ENCODE peak calls at places on chromosome 15, in nine cellular contexts. L is ovary; Z is IMR-90; R is esophagus muscularis mucosa; B is SK-N-SH; X is uterus; H is CD8-positive, alpha-beta T cell; T is fibroblast of lung; G is lower lobe of right lung. K is an unnamed sample. For H3K36me3 and H3K4me1, the result is how much of the 10 kb centered on the place peaks cover.

GRCh38 chr15:85592148-85592547 is 202.6 kb downstream of the KLHL25 start:
- DNase-seq in G (no peak), X (no peak), R (no peak), Z (peak), L (no peak), T (peak), B (peak), H (no peak), K (no peak)

GRCh38 chr15:95757171-95757570 is 573.3 kb upstream of the NR2F2 start:
- DNase-seq in T (no peak), G (no peak), X (no peak), B (no peak), R (no peak), H (no peak), L (no peak), Z (no peak), K (no peak)

GRCh38 chr15:91660174-91660649 is 193.3 kb upstream of the SLCO3A1 start:
- DNase-seq in T (no peak), L (no peak), H (no peak), X (no peak), R (no peak), G (no peak), Z (no peak), B (peak), K (peak)

GRCh38 chr15:63135804-63136203 is 14.1 kb downstream of the LACTB start:
- DNase-seq in H (no peak), T (peak), R (no peak), L (no peak), B (no peak), Z (peak), G (no peak), X (no peak), K (no peak)

GRCh38 chr15:39243396-39243795 is 337.5 kb upstream of the THBS1 start:
- DNase-seq in T (peak), B (no peak), R (no peak), H (no peak), X (no peak), Z (peak), G (no peak), L (no peak), K (no peak)

GRCh38 chr15:33098082-33099058 is 96.1 kb downstream of the FMN1 start:
- DNase-seq in T (peak), L (no peak), Z (peak), G (no peak), H (no peak), R (no peak), B (no peak), X (no peak), K (no peak)

GRCh38 chr15:31373970-31374369 is 47.3 kb downstream of the KLF13 start:
- DNase-seq in T (no peak), L (no peak), Z (no peak), B (no peak), G (no peak), H (no peak), R (no peak), X (no peak), K (no peak)

GRCh38 chr15:64379216-64379960 is 1.9 kb downstream of the PCLAF start:
- DNase-seq in B (no peak), L (no peak), H (no peak), Z (no peak), T (peak), X (no peak), G (no peak), R (no peak), K (no peak)

GRCh38 chr15:49830411-49830810 is 209.6 kb downstream of the DTWD1 start:
- DNase-seq in L (no peak), Z (peak), B (no peak), H (no peak), R (no peak), X (no peak), G (no peak), T (no peak), K (no peak)

GRCh38 chr15:86006546-86006945 is 73.1 kb upstream of the AGBL1 start:
- DNase-seq in G (no peak), Z (no peak), R (no peak), H (no peak), L (no peak), T (no peak), X (peak), B (no peak), K (no peak)

GRCh38 chr15:90903733-90904536 is 833 bp downstream of the MAN2A2 start:
- DNase-seq in X (no peak), G (peak), T (peak), Z (no peak), B (no peak), R (no peak), L (no peak), H (no peak), K (peak)

GRCh38 chr15:71386448-71387236 is 271.4 kb downstream of the THSD4 start:
- DNase-seq in H (no peak), R (no peak), X (no peak), Z (peak), G (no peak), T (no peak), L (no peak), B (peak), K (no peak)

GRCh38 chr15:42724276-42724675 is 12.7 kb downstream of the CDAN1 start:
- DNase-seq in L (no peak), H (no peak), B (peak), Z (no peak), G (no peak), T (no peak), X (no peak), R (no peak), K (no peak)
- H3K36me3 ChIP-seq in L (under half), H (under half), B (under half), Z (half or more), G (half or more), T (under half), X (under half), R (under half), K (under half)

GRCh38 chr15:35209838-35210237 is 124.7 kb upstream of the NANOGP8 start:
- DNase-seq in L (no peak), Z (peak), X (no peak), G (no peak), R (no peak), B (no peak), H (no peak), T (no peak), K (no peak)

GRCh38 chr15:35218215-35218614 is 133.1 kb upstream of the NANOGP8 start:
- DNase-seq in L (no peak), H (no peak), R (no peak), Z (no peak), X (no peak), B (no peak), T (no peak), G (no peak), K (no peak)

GRCh38 chr15:35211240-35211952 is 126.3 kb upstream of the NANOGP8 start:
- DNase-seq in Z (no peak), T (no peak), R (no peak), H (no peak), X (no peak), L (no peak), G (no peak), B (no peak), K (no peak)

GRCh38 chr15:35210370-35210769 is 125.3 kb upstream of the NANOGP8 start:
- DNase-seq in H (no peak), R (no peak), Z (no peak), L (no peak), T (no peak), X (no peak), B (no peak), G (no peak), K (no peak)

GRCh38 chr15:35215095-35215494 is 130.0 kb upstream of the NANOGP8 start:
- DNase-seq in B (no peak), X (no peak), L (no peak), R (no peak), Z (no peak), T (no peak), G (no peak), H (no peak), K (no peak)
- H3K4me1 ChIP-seq in B (under half), X (under half), L (under half), R (under half), Z (under half), T (under half), G (under half), H (under half), K (under half)

GRCh38 chr15:93028632-93029612 is 60.1 kb downstream of the RGMA start:
- DNase-seq in R (peak), L (peak), T (peak), X (peak), B (no peak), H (no peak), G (peak), Z (peak), K (peak)

GRCh38 chr15:93028111-93028631 is 60.8 kb downstream of the RGMA start:
- DNase-seq in X (no peak), T (no peak), Z (no peak), H (no peak), L (no peak), B (no peak), R (no peak), G (no peak), K (peak)

GRCh38 chr15:93029613-93030429 is 59.2 kb downstream of the RGMA start:
- DNase-seq in T (peak), R (no peak), X (peak), H (no peak), B (no peak), Z (peak), G (no peak), L (peak), K (peak)

GRCh38 chr15:93031103-93031464 is 57.9 kb downstream of the RGMA start:
- DNase-seq in T (no peak), L (peak), Z (no peak), H (no peak), X (peak), B (no peak), G (no peak), R (no peak), K (no peak)

GRCh38 chr15:93030430-93031102 is 58.4 kb downstream of the RGMA start:
- DNase-seq in L (peak), T (peak), Z (peak), X (peak), B (peak), R (no peak), G (peak), H (peak), K (peak)
- TF ChIP-seq CTCF in L (peak), T (peak), Z (peak), X (peak), B (peak), R (peak), G (peak), H (peak), K (peak)

GRCh38 chr15:59051867-59052861 is 52.8 kb upstream of the CCNB2 start:
- DNase-seq in L (no peak), H (no peak), T (no peak), Z (no peak), B (no peak), G (no peak), X (no peak), R (no peak), K (no peak)
- H3K36me3 ChIP-seq in L (under half), H (under half), T (under half), Z (under half), B (under half), G (under half), X (under half), R (under half), K (half or more)

DNA sequence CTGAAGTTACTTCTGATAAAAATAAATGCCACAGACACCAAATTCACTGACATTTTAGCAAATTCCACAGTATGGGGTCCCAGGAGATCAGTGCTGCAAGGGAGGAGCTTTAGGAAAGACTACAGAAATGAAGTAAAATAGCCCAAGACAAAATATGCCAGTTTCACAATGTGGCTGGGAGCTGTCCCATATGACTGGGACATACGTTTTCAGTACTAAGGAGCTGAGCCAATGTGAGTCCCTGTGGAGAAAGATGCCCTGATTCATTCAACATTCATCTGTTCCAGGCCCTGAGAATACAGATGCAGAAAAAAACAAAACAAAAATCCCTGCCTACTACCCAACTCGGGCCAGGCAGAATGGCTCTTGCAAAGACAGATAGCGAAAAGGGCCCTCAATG is 63.4 kb upstream of the FAM174B start:
- DNase-seq in X (no peak), H (no peak), R (no peak), T (no peak), Z (no peak), L (no peak), G (no peak), B (no peak), K (no peak)
- H3K4me1 ChIP-seq in X (under half), H (under half), R (under half), T (under half), Z (under half), L (under half), G (under half), B (under half), K (under half)

GRCh38 chr15:68372291-68372811 is 59.6 kb downstream of the ITGA11 start:
- DNase-seq in T (peak), R (no peak), Z (no peak), X (peak), L (no peak), H (no peak), B (peak), G (no peak), K (peak)
- TF ChIP-seq CTCF in T (peak), R (peak), Z (peak), X (no peak), L (no peak), H (no peak), B (peak), G (peak), K (peak)

GRCh38 chr15:48478581-48478980 is 147.4 kb downstream of the DUT start:
- DNase-seq in X (no peak), B (no peak), H (no peak), T (peak), Z (no peak), L (no peak), G (no peak), R (no peak), K (no peak)
- H3K36me3 ChIP-seq in X (under half), B (half or more), H (under half), T (under half), Z (under half), L (under half), G (under half), R (under half), K (under half)

DNA sequence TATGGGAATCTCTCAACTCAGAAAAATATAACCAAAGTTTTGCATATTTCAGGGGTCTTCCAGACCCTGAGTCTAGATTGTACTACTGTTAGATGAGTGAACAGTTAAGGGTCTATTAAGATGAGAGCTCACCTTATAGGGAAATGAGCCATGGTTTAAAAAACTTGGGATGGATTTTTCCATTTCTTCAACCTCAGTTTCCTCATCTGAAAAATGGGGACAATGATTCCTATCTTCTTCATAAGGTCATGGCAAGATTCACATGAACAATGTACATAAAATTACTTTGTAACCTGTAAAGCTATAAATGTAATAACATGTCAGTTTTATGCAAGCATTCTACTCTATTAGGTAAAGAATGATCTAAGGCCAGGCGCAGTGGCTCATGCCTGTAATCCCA is 28.7 kb downstream of the NPTN start:
- DNase-seq in H (no peak), R (no peak), Z (no peak), X (no peak), G (no peak), L (no peak), B (no peak), T (no peak), K (no peak)
- H3K4me1 ChIP-seq in H (under half), R (half or more), Z (under half), X (under half), G (half or more), L (under half), B (under half), T (under half), K (under half)

K was measured in endodermal cell.